ENCODE peak calls at places on chromosome 22, in nine cellular contexts. Y is CD8-positive, alpha-beta T cell; A is fibroblast of lung; B is CD4-positive, CD25-positive, alpha-beta regulatory T cell; H is IMR-90; D is pancreas; E is CD8-positive, alpha-beta memory T cell; P is A549; T is lower lobe of right lung. M is an unnamed sample.
A peak's percentile ranks its signal among the peaks of the same experiment; 100 is the strongest.

GRCh38 chr22:32801001-32801435 is 487 bp upstream of the TIMP3 start:
- DNase-seq in P (no peak), T (no peak), B (no peak), H (no peak), Y (no peak), E (no peak), D (no peak), A (peak; percentile 26), M (no peak)

GRCh38 chr22:43789452-43789851 is 22.7 kb downstream of the EFCAB6 start:
- DNase-seq in E (no peak), P (peak; percentile 33), A (peak; percentile 87), D (no peak), T (no peak), Y (no peak), H (peak; percentile 99), B (no peak), M (no peak)

GRCh38 chr22:33529424-33530113 is 390.7 kb downstream of the LARGE1 start:
- DNase-seq in P (no peak), H (peak; percentile 33), Y (no peak), T (no peak), B (no peak), D (no peak), A (peak; percentile 2), E (no peak), M (no peak)

GRCh38 chr22:43479962-43480361 is 68.1 kb downstream of the MPPED1 start:
- DNase-seq in Y (no peak), T (no peak), E (no peak), A (no peak), P (no peak), H (no peak), B (no peak), D (no peak), M (no peak)

GRCh38 chr22:25110846-25111578 is 88.6 kb upstream of the CRYBB3 start:
- DNase-seq in A (peak; percentile 75), Y (peak; percentile 71), B (peak; percentile 53), D (peak; percentile 78), H (peak; percentile 67), T (peak; percentile 83), P (peak; percentile 50), E (peak; percentile 67), M (peak; percentile 8)

GRCh38 chr22:47071812-47072641 is 309.6 kb downstream of the TBC1D22A start:
- DNase-seq in E (no peak), A (no peak), T (no peak), P (no peak), H (no peak), B (no peak), D (no peak), Y (no peak), M (no peak)

GRCh38 chr22:23119492-23120414 is 22.0 kb downstream of the RSPH14 start:
- DNase-seq in H (no peak), T (no peak), A (no peak), Y (peak; percentile 66), B (peak; percentile 56), E (peak; percentile 70), P (no peak), D (no peak), M (peak; percentile 57)

GRCh38 chr22:35918466-35918865 is 110.2 kb downstream of the RBFOX2 start:
- DNase-seq in A (no peak), D (no peak), Y (no peak), P (no peak), T (no peak), H (no peak), E (no peak), B (no peak), M (no peak)

GRCh38 chr22:27115816-27116256 is 458.4 kb downstream of the MIAT start:
- DNase-seq in Y (no peak), B (no peak), T (no peak), P (peak; percentile 60), E (no peak), H (peak; percentile 87), D (peak; percentile 74), A (no peak), M (no peak)

GRCh38 chr22:20115691-20116375 is at the start of gene RANBP1:
- DNase-seq in A (no peak), B (no peak), E (peak; percentile 47), Y (peak; percentile 18), D (no peak), T (peak; percentile 48), P (no peak), H (no peak), M (no peak)
- H3K27ac ChIP-seq in A (peak within 1 kb of the TSS; percentile 91), B (peak within 1 kb of the TSS; percentile 84), E (peak within 1 kb of the TSS; percentile 95), Y (peak within 1 kb of the TSS; percentile 94), D (peak within 1 kb of the TSS; percentile 78), T (peak within 1 kb of the TSS; percentile 87), P (peak within 1 kb of the TSS; percentile 95), H (peak within 1 kb of the TSS; percentile 75), M (peak within 1 kb of the TSS; percentile 86)

DNA sequence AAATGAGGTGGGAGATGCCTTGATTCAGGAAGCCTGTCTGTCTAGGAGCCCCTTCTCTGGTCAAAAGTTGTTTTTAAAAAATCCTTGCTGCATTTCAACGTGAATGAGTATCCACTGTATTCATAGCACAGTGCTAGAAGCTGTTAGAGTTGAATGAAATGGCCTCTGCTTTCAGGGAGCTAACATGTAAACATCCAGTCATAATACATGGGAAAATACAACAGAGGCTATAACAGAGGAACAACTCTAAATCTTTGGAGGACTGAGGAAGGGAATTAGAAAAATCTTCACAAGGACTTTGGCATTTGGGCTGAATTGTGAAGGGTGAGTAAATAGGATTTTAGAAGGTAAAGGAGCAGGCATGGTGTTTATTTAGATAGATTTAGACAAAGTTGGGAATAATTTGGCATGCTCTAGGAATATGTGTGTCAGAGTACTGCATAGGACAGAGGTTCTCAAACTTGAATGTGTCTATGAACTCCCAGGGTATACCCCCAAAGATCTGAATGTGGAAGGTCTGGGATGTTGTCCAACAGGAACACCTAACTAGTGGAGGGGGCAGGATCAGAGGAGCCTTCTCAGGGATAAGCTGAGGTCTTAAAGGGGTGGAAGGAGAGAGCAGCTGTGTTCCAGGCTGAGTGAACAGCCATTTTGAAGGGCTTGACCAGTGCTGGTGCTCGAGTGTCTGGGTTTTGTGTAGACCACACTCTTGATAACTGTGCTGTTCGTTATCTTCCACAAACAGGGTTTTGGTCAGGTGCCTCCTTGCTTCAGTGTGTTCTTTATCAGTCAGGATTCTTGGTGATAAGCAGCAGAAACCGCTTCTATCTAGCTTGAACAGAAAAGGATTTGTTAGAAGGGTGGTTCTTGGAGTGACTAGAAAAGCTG is 12.7 kb downstream of the SREBF2 start:
- DNase-seq in H (no peak), E (no peak), P (no peak), D (no peak), Y (no peak), A (no peak), B (no peak), T (no peak), M (no peak)
- H3K4me1 ChIP-seq in H (peaks cover 3% of the 10 kb centered on the region), E (peaks cover 16% of the 10 kb centered on the region), P (peaks cover 50% of the 10 kb centered on the region), D (peaks cover 51% of the 10 kb centered on the region), Y (peaks cover 14% of the 10 kb centered on the region), A (no peaks in the 10 kb centered on the region), B (peaks cover 18% of the 10 kb centered on the region), T (peaks cover 66% of the 10 kb centered on the region), M (peaks cover 4% of the 10 kb centered on the region)

GRCh38 chr22:50550395-50550794 is 4.7 kb downstream of the KLHDC7B start:
- DNase-seq in A (no peak), P (no peak), E (peak; percentile 31), B (no peak), T (no peak), D (no peak), H (no peak), Y (peak; percentile 8), M (no peak)

GRCh38 chr22:50546326-50547230 is 879 bp downstream of the KLHDC7B start:
- DNase-seq in H (no peak), Y (peak; percentile 6), A (no peak), T (peak; percentile 45), P (no peak), B (no peak), E (peak; percentile 45), D (no peak), M (no peak)

GRCh38 chr22:50548913-50549790 is 3.5 kb downstream of the KLHDC7B start:
- DNase-seq in B (no peak), T (peak; percentile 44), P (no peak), D (no peak), H (no peak), Y (peak; percentile 27), E (peak; percentile 45), A (no peak), M (no peak)

GRCh38 chr22:50547231-50547851 is 1.6 kb downstream of the KLHDC7B start:
- DNase-seq in D (no peak), B (no peak), A (no peak), E (peak; percentile 50), P (no peak), T (peak; percentile 45), H (no peak), Y (peak; percentile 15), M (no peak)

DNA sequence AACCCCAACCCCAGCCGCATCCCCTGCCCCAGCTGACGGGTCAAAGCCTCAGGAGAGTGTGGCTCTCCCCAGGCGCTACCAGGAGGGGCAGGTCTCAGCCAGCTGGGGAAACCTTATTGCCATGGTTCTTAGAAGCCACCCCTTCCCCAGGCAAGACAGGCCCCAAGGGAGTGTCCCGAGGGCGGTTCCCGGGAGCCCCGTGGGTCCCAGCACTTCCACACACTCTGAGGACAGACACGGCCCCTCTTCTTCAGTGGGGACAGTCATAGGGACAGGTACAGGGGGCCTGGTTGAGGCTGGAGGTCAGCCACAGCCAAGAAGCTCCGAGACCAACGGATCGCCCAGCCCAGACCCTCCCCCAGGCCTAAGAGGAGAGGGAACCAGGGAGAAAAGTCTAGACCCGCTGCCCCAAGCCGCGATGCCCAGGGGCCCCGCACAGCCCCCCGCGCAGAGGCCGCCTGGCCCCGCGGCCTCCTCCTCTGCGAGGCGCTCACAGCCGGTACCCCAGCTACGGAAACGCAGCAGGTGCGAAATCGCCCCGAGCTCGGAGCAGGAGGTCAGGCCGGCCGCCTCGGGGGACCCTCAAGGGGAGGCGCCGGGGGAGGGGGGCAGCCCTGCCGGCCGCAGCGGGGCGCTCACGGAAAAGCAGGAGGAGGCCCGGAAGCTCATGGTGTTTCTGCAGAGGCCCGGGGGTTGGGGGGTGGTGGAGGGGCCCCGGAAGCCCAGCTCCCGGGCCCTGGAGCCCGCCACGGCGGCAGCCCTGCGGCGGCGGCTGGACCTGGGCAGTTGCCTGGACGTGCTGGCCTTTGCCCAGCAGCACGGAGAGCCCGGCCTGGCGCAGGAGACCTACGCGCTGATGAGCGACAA is 2.6 kb downstream of the KLHDC7B start:
- DNase-seq in A (no peak), T (peak; percentile 58), B (peak; percentile 69), H (no peak), P (no peak), E (peak; percentile 80), Y (peak; percentile 64), D (no peak), M (peak; percentile 51)
- H3K4me3 ChIP-seq in A (no peak overlapping the region), T (peak overlapping the region; percentile 48), B (no peak overlapping the region), H (no peak overlapping the region), P (no peak overlapping the region), E (peak overlapping the region; percentile 60), Y (peak overlapping the region; percentile 70), D (no peak overlapping the region), M (peak overlapping the region; percentile 79)

DNA sequence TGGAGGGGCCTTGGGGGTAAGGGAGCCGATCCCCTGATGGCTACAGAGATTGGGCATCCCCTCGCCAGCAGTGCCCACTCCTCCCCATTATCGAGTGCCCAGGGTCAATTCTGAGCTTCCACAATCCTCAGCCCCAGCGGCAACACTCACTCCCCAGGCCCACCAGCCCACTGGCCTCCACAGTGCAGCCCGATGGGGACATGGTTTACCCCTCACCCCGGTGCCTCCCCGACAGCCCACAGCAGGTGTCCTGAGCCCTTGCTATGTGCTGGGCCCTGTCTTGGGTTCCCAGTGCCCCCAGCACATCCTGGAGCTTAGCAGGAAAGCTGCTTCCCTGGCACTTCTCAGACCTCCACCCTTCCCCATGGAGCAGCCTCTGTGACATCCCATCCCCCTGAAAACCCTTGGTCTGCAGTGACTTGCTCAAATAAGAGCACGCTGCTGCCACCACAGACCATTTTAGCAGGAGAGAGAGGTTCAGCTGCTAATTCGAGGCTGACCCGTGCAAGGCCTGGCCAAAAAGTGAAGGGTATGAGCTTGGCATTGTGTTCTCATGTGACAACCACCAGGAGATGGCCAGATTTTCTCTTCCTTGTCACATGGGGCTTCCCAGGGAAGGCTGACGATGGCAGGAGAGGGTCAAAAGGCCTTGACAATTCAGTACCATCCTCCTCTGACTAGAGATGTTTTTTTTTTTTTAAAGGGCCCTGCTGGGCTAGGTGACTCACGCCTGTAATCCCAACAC is 23.6 kb downstream of the KCNJ4 start:
- DNase-seq in H (no peak), A (no peak), D (no peak), P (no peak), E (no peak), B (no peak), T (no peak), Y (no peak), M (no peak)
- H3K27ac ChIP-seq in H (no peak overlapping the region), A (no peak overlapping the region), D (no peak overlapping the region), P (no peak overlapping the region), E (no peak overlapping the region), B (no peak overlapping the region), T (no peak overlapping the region), Y (no peak overlapping the region), M (no peak overlapping the region)